ENCODE peak calls at places on chromosomes 12 and 14, in nine cellular contexts. Q, T, G, P, V, C, I, Z and E are unnamed samples.

GRCh38 chr12:89354630-89354931 is 2.3 kb upstream of the DUSP6 start:
- DNase-seq in Q (no peak), T (no peak), G (no peak), P (no peak), V (peak; percentile 38), C (no peak), I (no peak), Z (no peak), E (no peak)

GRCh38 chr12:124369055-124369900 is 74.4 kb downstream of the RFLNA start:
- DNase-seq in Q (no peak), T (peak; percentile 83), G (no peak), P (peak; percentile 96), V (no peak), C (no peak), I (no peak), Z (peak; percentile 98), E (peak; percentile 52)

GRCh38 chr14:86532219-86532618 is 1002.3 kb downstream of the FLRT2 start:
- DNase-seq in Q (no peak), T (peak; percentile 4), G (no peak), P (peak; percentile 56), V (peak; percentile 50), C (no peak), I (no peak), Z (peak; percentile 69), E (no peak)

GRCh38 chr12:58980768-58981167 is 60.5 kb upstream of the LRIG3 start:
- DNase-seq in Q (no peak), T (no peak), G (no peak), P (no peak), V (no peak), C (no peak), I (no peak), Z (no peak), E (no peak)

GRCh38 chr14:54253195-54253947 is 143.4 kb upstream of the CDKN3 start:
- DNase-seq in Q (no peak), T (no peak), G (no peak), P (no peak), V (no peak), C (no peak), I (peak; percentile 2), Z (peak; percentile 89), E (no peak)

GRCh38 chr12:106446429-106447092 is 89.0 kb downstream of the POLR3B start:
- DNase-seq in Q (no peak), T (no peak), G (no peak), P (no peak), V (peak; percentile 75), C (no peak), I (no peak), Z (no peak), E (no peak)

GRCh38 chr12:94951071-94951639 is 52.3 kb downstream of the NDUFA12 start:
- DNase-seq in Q (no peak), T (no peak), G (no peak), P (no peak), V (no peak), C (no peak), I (no peak), Z (no peak), E (no peak)

GRCh38 chr12:103813949-103814348 is 27.1 kb downstream of the NT5DC3 start:
- DNase-seq in Q (no peak), T (no peak), G (no peak), P (no peak), V (no peak), C (no peak), I (no peak), Z (no peak), E (no peak)

GRCh38 chr14:104731249-104731924 is 7.4 kb downstream of the ADSS1 start:
- DNase-seq in Q (no peak), T (no peak), G (peak; percentile 94), P (no peak), V (no peak), C (no peak), I (no peak), Z (no peak), E (no peak)